ENCODE peak calls at places on chromosomes 12 and 14, in four cellular contexts. W is HepG2, N is GM12878, L is H1. A is an unnamed sample.

GRCh38 chr12:2172486-2173214 is 119.9 kb downstream of the CACNA1C start:
- DNase-seq in W (no peak), N (no peak), L (no peak), A (no peak)

GRCh38 chr12:103166949-103167348 is 209.5 kb downstream of the ASCL1 start:
- DNase-seq in W (no peak), N (no peak), L (no peak), A (no peak)

GRCh38 chr12:25248137-25248536 is 2.6 kb downstream of the KRAS start:
- DNase-seq in W (no peak), N (no peak), L (no peak), A (no peak)

GRCh38 chr12:57718641-57719528 is 19.7 kb downstream of the AGAP2 start:
- DNase-seq in W (no peak), N (no peak), L (peak; percentile 4), A (no peak)

GRCh38 chr12:59646636-59647035 is 50.8 kb downstream of the SLC16A7 start:
- DNase-seq in W (no peak), N (no peak), L (no peak), A (no peak)

GRCh38 chr12:65355461-65355860 is 77.0 kb downstream of the MSRB3 start:
- DNase-seq in W (no peak), N (no peak), L (no peak), A (no peak)

GRCh38 chr12:105316931-105317330 is 13.6 kb upstream of the C12orf75 start:
- DNase-seq in W (no peak), N (no peak), L (no peak), A (no peak)

GRCh38 chr12:98725481-98726247 is 80.6 kb downstream of the APAF1 start:
- DNase-seq in W (peak; percentile 28), N (no peak), L (no peak), A (peak; percentile 54)

GRCh38 chr14:20998674-20999366 is at the start of gene SLC39A2:
- DNase-seq in W (no peak), N (no peak), L (peak; percentile 60), A (peak; percentile 23)

GRCh38 chr12:126033746-126034145 is 968.5 kb downstream of the AACS start:
- DNase-seq in W (peak; percentile 58), N (no peak), L (no peak), A (no peak)

GRCh38 chr14:47674546-47675238 is 713 bp downstream of the MDGA2 start:
- DNase-seq in W (no peak), N (no peak), L (peak; percentile 75), A (no peak)

GRCh38 chr12:110733089-110733715 is 9.5 kb downstream of the PPP1CC start:
- DNase-seq in W (no peak), N (no peak), L (no peak), A (no peak)

DNA sequence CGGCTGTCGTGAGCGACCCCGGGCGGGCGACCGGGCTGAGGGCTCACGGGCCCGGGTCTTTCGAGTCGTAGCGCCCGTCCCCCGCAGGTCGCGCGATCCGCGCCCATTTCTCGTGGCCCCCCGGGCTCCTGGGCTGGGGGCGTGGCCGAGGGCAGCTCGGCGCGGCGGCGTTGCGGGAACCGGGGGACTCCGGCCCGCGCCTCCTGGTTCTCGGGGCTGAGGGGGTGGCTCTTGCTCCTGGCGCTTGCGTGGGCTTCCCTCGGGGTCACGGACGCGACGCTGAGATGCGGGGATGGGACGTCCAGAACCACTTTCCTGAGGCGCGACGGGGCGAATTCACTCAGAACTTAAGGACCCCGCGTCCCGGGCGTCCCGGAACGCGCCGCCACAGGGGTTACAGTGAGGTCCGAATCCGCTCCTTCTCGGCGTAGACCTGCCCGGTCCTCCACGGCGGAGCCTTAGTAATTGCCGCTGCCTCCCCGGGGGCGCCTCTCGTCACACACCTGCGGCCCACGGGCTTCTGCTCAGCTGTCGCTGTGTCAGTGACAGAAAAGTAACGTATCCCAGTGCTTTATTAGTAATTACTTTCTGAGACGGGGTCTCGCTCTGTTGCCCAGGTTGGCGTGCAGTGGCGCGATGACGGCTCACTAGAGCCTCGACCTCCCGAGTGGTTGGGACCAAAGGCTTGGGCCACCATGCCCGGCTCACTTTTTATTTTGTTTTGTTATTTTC is 606 bp downstream of the EP400 start:
- DNase-seq in W (no peak), N (no peak), L (no peak), A (peak; percentile 79)
- H3K4me2 ChIP-seq in W (peak overlapping the region; percentile 76), N (peak overlapping the region; percentile 36), L (peak overlapping the region; percentile 51), A (peak overlapping the region; percentile 94)

DNA sequence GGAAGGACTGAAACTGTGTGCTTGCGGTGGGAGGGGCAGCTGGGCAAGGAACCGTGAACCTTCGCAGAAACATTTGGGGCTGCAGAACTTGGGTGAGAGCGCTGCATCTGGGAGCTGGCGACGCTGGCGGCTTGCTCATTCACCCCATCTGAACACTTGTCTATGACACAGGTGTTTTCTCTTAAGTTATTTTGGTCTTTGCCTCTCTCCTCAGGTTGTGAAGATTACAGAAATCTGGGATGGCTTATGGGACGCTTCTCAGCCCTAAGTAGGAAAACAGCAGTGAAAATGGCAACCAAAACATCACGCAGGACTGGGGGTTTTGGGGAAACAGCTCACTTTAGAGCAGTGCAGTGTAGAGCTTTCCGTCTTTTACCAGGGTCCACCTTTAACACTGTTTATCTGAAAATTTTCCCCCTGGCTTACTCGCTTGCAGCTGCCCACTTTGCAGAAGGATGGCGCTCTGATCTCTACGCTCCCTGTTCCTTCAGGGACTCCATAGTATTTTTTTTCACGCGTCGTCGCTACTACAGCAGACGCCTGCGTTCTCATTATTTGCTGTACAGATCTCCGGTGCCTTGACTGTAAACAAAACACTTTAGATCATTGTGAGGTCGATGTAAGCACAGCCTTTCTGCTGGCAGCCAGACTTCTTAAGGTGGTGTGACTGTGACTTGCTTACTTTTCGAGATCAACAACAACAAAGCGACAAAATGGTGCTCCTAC is 2.7 kb upstream of the CDKN1B start:
- DNase-seq in W (no peak), N (no peak), L (no peak), A (peak; percentile 62)
- TF ChIP-seq HDAC2 in W (no peak), N (no peak), L (no peak), A (no peak)

DNA sequence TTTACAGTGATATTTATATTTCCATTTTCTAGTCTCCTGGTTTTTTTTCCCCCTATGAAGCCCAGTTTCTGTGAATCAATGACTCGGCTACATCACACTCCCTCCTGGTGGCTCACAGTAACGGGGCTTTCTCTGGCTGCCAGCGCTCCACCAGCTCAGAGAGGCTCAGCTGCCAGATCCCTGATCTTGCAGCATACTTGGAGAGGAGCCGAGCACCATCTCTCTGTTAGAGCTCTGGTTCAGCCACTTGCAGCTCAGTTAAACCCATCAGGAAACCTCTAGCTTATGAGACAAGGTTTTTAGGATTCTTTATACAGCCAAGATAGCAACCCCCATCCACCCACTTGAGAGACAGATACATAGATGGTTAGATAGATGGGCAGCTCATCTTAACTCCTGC is 74.6 kb downstream of the CIT start:
- DNase-seq in W (no peak), N (no peak), L (no peak), A (no peak)
- TF ChIP-seq ATF2 in W (no peak), N (no peak), L (no peak), A (no peak)

GRCh38 chr12:10716704-10717315 is 6.3 kb downstream of the YBX3 start:
- DNase-seq in W (no peak), N (no peak), L (no peak), A (no peak)
- H3K4me2 ChIP-seq in W (no peak overlapping the region), N (no peak overlapping the region), L (peak overlapping the region; percentile 13), A (no peak overlapping the region)

GRCh38 chr12:114186241-114187002 is 219.5 kb downstream of the TBX5 start:
- DNase-seq in W (no peak), N (no peak), L (peak; percentile 53), A (no peak)
- TF ChIP-seq HDAC2 in W (no peak), N (no peak), L (peak; percentile 66), A (no peak)

GRCh38 chr14:43165651-43166050 is 1341.4 kb downstream of the FSCB start:
- DNase-seq in W (no peak), N (no peak), L (no peak), A (no peak)
- TF ChIP-seq ATF2 in W (no peak), N (no peak), L (no peak), A (no peak)

GRCh38 chr12:50573271-50573670 is 68.5 kb downstream of the DIP2B start:
- DNase-seq in W (no peak), N (no peak), L (no peak), A (no peak)

GRCh38 chr12:50572275-50572674 is 67.5 kb downstream of the DIP2B start:
- DNase-seq in W (peak; percentile 84), N (no peak), L (no peak), A (no peak)

GRCh38 chr12:50569876-50570275 is 65.1 kb downstream of the DIP2B start:
- DNase-seq in W (no peak), N (no peak), L (no peak), A (no peak)

GRCh38 chr12:50572760-50573159 is 68.0 kb downstream of the DIP2B start:
- DNase-seq in W (no peak), N (no peak), L (no peak), A (no peak)

DNA sequence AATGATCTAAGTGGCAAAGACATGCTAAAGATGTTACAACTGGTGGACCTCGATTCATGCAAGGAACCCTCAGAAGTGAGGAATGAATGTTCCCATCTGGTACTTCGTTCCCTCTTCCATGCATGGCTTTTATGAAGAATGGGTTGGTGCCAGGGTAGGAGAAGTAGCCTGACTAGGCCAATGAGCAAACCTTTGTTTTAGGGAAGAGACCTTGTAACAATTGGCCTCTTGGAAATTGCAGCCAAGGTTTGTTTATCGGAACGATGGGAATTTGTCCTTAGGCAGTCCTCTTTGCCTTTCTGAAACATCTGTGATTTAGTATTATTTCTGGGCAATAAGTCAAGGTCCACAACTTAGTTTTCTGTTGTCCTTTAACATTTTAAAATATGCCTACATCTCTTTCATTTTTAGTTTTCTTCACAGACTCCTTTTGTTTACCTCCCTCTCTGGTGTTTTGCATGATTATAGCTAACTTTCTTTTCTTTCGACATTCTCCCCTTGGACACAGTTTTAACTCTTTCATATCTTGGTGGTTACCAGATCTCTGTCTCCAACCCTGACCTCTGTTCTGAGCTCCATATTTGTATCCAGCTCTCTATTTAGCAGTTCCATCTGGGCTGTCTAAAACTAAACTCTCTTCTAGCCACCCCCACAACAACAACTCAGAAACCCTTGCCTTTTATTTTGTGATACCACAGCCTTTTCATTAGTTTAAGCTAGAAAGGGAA is 70.0 kb downstream of the DIP2B start:
- DNase-seq in W (peak; percentile 38), N (no peak), L (no peak), A (no peak)
- H3K4me2 ChIP-seq in W (peak overlapping the region; percentile 70), N (peak overlapping the region; percentile 54), L (peak overlapping the region; percentile 72), A (no peak overlapping the region)

GRCh38 chr14:104150201-104151027 is 12.0 kb downstream of the KIF26A start:
- DNase-seq in W (no peak), N (no peak), L (no peak), A (peak; percentile 24)
- TF ChIP-seq HDAC2 in W (no peak), N (no peak), L (peak; percentile 99), A (no peak)

A was measured in K562.